ENCODE peak calls at places on chromosomes 6 and 20, in five cellular contexts. N, K, M, I and O are unnamed samples.

GRCh38 chr6:96917098-96917497 is 7.4 kb upstream of the KLHL32 start:
- DNase-seq in N (no peak), K (no peak), M (no peak), I (no peak), O (no peak)

GRCh38 chr6:20417819-20418218 is 16.1 kb downstream of the E2F3 start:
- DNase-seq in N (no peak), K (no peak), M (peak; percentile 31), I (no peak), O (no peak)

GRCh38 chr20:37360515-37361115 is 14.7 kb downstream of the SRC start:
- DNase-seq in N (peak; percentile 24), K (no peak), M (no peak), I (no peak), O (no peak)

GRCh38 chr6:88492824-88493223 is 326.7 kb upstream of the CNR1 start:
- DNase-seq in N (no peak), K (no peak), M (no peak), I (peak; percentile 22), O (no peak)

GRCh38 chr6:41939091-41939847 is 2.3 kb downstream of the CCND3 start:
- DNase-seq in N (peak; percentile 63), K (no peak), M (peak; percentile 69), I (no peak), O (peak; percentile 30)

GRCh38 chr20:21920231-21920630 is 214.8 kb downstream of the PAX1 start:
- DNase-seq in N (no peak), K (no peak), M (no peak), I (no peak), O (no peak)

GRCh38 chr6:56764081-56764566 is 121.4 kb upstream of the DST start:
- DNase-seq in N (no peak), K (no peak), M (no peak), I (peak; percentile 57), O (no peak)

GRCh38 chr6:18265787-18266523 is 1.6 kb upstream of the DEK start:
- DNase-seq in N (no peak), K (no peak), M (no peak), I (no peak), O (no peak)

GRCh38 chr20:44728835-44729342 is 13.7 kb downstream of the CCN5 start:
- DNase-seq in N (peak; percentile 88), K (peak; percentile 85), M (peak; percentile 63), I (peak; percentile 87), O (peak; percentile 77)

GRCh38 chr20:7689151-7689550 is 251.1 kb downstream of the HAO1 start:
- DNase-seq in N (no peak), K (no peak), M (no peak), I (no peak), O (no peak)

GRCh38 chr20:21513181-21513663 is 642 bp downstream of the NKX2-2 start:
- DNase-seq in N (no peak), K (no peak), M (peak; percentile 68), I (no peak), O (no peak)

GRCh38 chr6:152859225-152859624 is 108.6 kb downstream of the VIP start:
- DNase-seq in N (no peak), K (no peak), M (no peak), I (no peak), O (no peak)

GRCh38 chr20:63347081-63347741 is 13.9 kb downstream of the CHRNA4 start:
- DNase-seq in N (no peak), K (no peak), M (no peak), I (no peak), O (no peak)

GRCh38 chr6:159899994-159900745 is 9.4 kb downstream of the MAS1 start:
- DNase-seq in N (no peak), K (no peak), M (no peak), I (no peak), O (no peak)

GRCh38 chr6:164721460-164721859 is 587.9 kb downstream of the C6orf118 start:
- DNase-seq in N (no peak), K (no peak), M (no peak), I (no peak), O (no peak)

GRCh38 chr20:24148372-24148771 is 159.8 kb upstream of the GGTLC1 start:
- DNase-seq in N (no peak), K (no peak), M (peak; percentile 14), I (no peak), O (no peak)

GRCh38 chr20:16412896-16413295 is 160.4 kb downstream of the KIF16B start:
- DNase-seq in N (no peak), K (no peak), M (no peak), I (no peak), O (no peak)

GRCh38 chr20:57220187-57221165 is 46.0 kb downstream of the BMP7 start:
- DNase-seq in N (no peak), K (no peak), M (no peak), I (no peak), O (no peak)

GRCh38 chr6:31651602-31652191 is 764 bp downstream of the BAG6 start:
- DNase-seq in N (no peak), K (peak; percentile 78), M (no peak), I (peak; percentile 55), O (no peak)

GRCh38 chr6:90362273-90362672 is 65.6 kb upstream of the BACH2 start:
- DNase-seq in N (no peak), K (no peak), M (no peak), I (no peak), O (no peak)

DNA sequence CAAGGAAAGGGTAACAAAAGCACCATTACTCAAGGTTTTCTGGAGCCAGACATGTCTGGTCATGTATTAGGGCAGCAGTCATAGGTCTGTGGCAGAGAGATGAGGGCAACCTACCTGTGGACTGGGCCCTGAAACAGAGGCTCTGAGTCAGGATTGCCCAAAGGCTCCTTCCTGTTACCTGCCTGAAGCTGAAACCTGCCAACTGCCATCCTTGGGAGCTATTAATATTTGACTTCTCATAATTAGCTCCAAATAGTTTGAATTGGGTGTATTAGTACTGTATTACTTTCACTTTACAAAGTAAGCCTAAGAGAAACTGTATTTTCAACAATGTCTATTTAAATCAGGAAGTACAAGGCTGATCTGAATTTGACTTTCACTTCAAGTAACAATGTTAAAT is 72.0 kb upstream of the TBX18 start:
- DNase-seq in N (no peak), K (no peak), M (no peak), I (no peak), O (no peak)
- H3K27ac ChIP-seq in N (no peak overlapping the region), K (no peak overlapping the region), M (no peak overlapping the region), I (no peak overlapping the region), O (no peak overlapping the region)

GRCh38 chr6:154249499-154250298 is 106.9 kb downstream of the IPCEF1 start:
- DNase-seq in N (no peak), K (no peak), M (no peak), I (no peak), O (no peak)
- TF ChIP-seq POLR2AphosphoS5 in N (no peak), K (no peak), M (no peak), I (no peak), O (no peak)

GRCh38 chr6:139981810-139982550 is 607.5 kb upstream of the CITED2 start:
- DNase-seq in N (no peak), K (peak; percentile 42), M (no peak), I (peak; percentile 24), O (no peak)

GRCh38 chr6:139983555-139984276 is 609.3 kb upstream of the CITED2 start:
- DNase-seq in N (no peak), K (no peak), M (no peak), I (no peak), O (no peak)

GRCh38 chr6:139981066-139981624 is 606.7 kb upstream of the CITED2 start:
- DNase-seq in N (no peak), K (no peak), M (no peak), I (no peak), O (no peak)

GRCh38 chr6:139984317-139984716 is 609.9 kb upstream of the CITED2 start:
- DNase-seq in N (no peak), K (no peak), M (no peak), I (no peak), O (no peak)

DNA sequence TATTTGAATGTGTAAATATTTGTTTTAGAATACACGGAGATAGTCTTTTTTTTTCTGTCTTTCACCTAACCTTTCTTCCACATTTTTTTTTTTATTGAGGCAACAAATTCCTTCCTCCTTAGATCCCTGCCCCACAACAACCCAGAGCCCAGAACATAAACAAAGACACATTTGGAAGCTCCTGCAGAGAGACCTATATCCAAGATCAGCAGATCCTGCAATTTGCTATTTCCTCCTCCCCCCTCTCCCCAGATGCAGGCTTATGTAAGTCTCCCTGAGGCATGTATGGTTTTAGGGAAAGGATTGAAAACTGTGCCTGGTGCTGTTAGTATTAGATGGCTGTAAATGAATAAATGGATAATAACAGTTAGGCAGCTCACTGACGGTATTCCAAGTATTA is 608.2 kb upstream of the CITED2 start:
- DNase-seq in N (no peak), K (no peak), M (no peak), I (no peak), O (no peak)
- TF ChIP-seq POLR2A in N (no peak), K (no peak), M (no peak), I (no peak), O (no peak)

DNA sequence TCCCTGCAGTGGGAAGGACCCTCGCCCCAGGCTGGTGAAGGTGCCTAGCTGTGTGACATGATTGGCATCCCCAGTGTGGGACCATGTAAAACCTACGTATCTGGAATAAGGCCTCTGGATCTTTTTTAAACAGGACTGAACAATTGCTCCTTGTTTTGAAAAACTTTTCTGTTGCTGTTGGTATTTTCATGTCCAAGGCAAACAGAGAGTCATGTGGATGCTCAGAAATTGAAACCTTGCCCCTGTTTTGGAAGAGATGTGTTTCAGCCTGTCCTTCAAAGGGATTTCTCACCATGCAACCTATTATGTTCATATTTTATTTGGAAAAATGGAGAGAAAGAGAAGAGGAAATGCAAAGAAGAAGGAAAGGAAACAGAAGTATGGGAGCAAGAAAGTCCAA is 362.3 kb downstream of the PKHD1 start:
- DNase-seq in N (no peak), K (no peak), M (no peak), I (no peak), O (no peak)
- H3K27ac ChIP-seq in N (no peak overlapping the region), K (no peak overlapping the region), M (no peak overlapping the region), I (no peak overlapping the region), O (no peak overlapping the region)

GRCh38 chr6:71262914-71263313 is 25.7 kb upstream of the OGFRL1 start:
- DNase-seq in N (no peak), K (no peak), M (no peak), I (no peak), O (no peak)

GRCh38 chr6:71254323-71254722 is 34.3 kb upstream of the OGFRL1 start:
- DNase-seq in N (no peak), K (no peak), M (no peak), I (no peak), O (no peak)

GRCh38 chr6:71260205-71260604 is 28.4 kb upstream of the OGFRL1 start:
- DNase-seq in N (no peak), K (no peak), M (no peak), I (no peak), O (no peak)

GRCh38 chr6:71252960-71253359 is 35.7 kb upstream of the OGFRL1 start:
- DNase-seq in N (no peak), K (no peak), M (no peak), I (no peak), O (no peak)

DNA sequence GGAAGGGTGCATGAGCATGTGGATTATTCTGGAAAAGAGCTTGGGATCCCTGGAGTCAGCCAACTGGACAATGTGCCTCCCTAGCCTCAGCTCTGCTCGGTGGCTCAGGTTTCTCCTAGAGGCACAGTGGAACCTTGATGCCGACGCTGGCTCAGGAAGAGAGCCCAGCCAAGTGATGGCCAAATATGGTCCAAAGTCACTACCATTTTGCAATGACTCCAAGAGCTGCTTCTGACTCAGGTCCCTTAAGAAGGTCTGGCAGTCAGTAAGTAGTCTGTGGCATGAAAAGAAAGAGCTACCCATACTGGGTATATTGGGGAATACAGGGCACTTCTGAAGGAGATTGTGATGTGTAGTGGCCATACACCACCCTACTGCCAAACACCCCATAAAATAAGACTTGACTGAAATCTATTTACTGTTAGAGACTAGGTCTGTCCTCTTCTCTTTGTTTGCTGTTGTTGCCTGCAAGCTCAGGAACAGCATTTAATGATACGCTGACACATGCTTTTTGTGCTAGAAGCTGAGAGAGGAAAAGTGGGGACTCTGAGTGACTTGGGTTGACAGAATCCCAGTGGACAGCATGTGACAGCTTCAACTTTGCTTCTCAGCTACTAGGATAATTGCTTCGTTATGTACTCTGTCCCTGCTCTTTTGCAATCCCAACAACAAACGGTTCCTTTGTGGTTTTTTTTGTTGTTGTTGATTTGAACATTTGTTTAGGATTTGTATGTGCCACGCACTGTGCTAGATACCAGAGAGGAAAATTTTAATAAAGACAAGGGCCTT is 30.3 kb upstream of the OGFRL1 start:
- DNase-seq in N (no peak), K (no peak), M (no peak), I (no peak), O (no peak)
- TF ChIP-seq POLR2AphosphoS5 in N (no peak), K (no peak), M (no peak), I (no peak), O (no peak)